ENCODE peak calls at places on chromosomes 3 and 15, in four cellular contexts. I, J, L and H are unnamed samples. For H3K27me3, the result is how much of the 10 kb centered on the place peaks cover.

GRCh38 chr3:151293127-151293526 is 14.8 kb upstream of the P2RY14 start:
- DNase-seq in I (no peak), J (no peak), L (no peak), H (no peak)

GRCh38 chr3:48208088-48208487 is 15.2 kb upstream of the CAMP start:
- DNase-seq in I (no peak), J (no peak), L (no peak), H (no peak)

GRCh38 chr3:102089182-102089581 is 239.9 kb downstream of the NFKBIZ start:
- DNase-seq in I (no peak), J (no peak), L (no peak), H (no peak)

GRCh38 chr3:104628185-104628789 is 738.4 kb upstream of the ALCAM start:
- DNase-seq in I (peak), J (no peak), L (no peak), H (no peak)

GRCh38 chr3:45929042-45929679 is 14.1 kb upstream of the CXCR6 start:
- DNase-seq in I (peak), J (peak), L (peak), H (peak)

GRCh38 chr15:38085931-38086562 is 151.6 kb downstream of the TMCO5A start:
- DNase-seq in I (no peak), J (no peak), L (no peak), H (no peak)

GRCh38 chr3:78990164-78990563 is 777.6 kb downstream of the ROBO1 start:
- DNase-seq in I (no peak), J (no peak), L (no peak), H (no peak)

GRCh38 chr3:155664922-155665695 is 79.8 kb downstream of the PLCH1 start:
- DNase-seq in I (peak), J (peak), L (peak), H (no peak)

GRCh38 chr15:33243869-33244268 is 49.4 kb upstream of the FMN1 start:
- DNase-seq in I (no peak), J (no peak), L (no peak), H (no peak)

GRCh38 chr15:57231559-57231958 is 144.7 kb upstream of the CGNL1 start:
- DNase-seq in I (no peak), J (no peak), L (no peak), H (no peak)

GRCh38 chr3:72161870-72162617 is 377.1 kb upstream of the PROK2 start:
- DNase-seq in I (no peak), J (no peak), L (no peak), H (no peak)

GRCh38 chr15:76431936-76432335 is 95.4 kb downstream of the ISL2 start:
- DNase-seq in I (no peak), J (no peak), L (no peak), H (no peak)

GRCh38 chr3:120982608-120983320 is 74.8 kb downstream of the STXBP5L start:
- DNase-seq in I (no peak), J (no peak), L (no peak), H (no peak)

GRCh38 chr3:4983739-4984510 is 4.7 kb downstream of the BHLHE40 start:
- DNase-seq in I (peak), J (peak), L (peak), H (peak)

GRCh38 chr15:42547926-42548257 is 701 bp downstream of the LRRC57 start:
- DNase-seq in I (no peak), J (no peak), L (no peak), H (no peak)

GRCh38 chr3:197796087-197796486 is 5.0 kb downstream of the LRCH3 start:
- DNase-seq in I (no peak), J (no peak), L (no peak), H (no peak)

GRCh38 chr15:39643747-39644520 is 63.1 kb downstream of the THBS1 start:
- DNase-seq in I (no peak), J (no peak), L (no peak), H (no peak)

GRCh38 chr15:34336333-34336732 is 1.2 kb downstream of the SLC12A6 start:
- DNase-seq in I (no peak), J (peak), L (no peak), H (no peak)

GRCh38 chr3:145032790-145033189 is 1061.2 kb downstream of the DIPK2A start:
- DNase-seq in I (no peak), J (no peak), L (no peak), H (no peak)

GRCh38 chr3:126356373-126357298 is 572 bp downstream of the KLF15 start:
- DNase-seq in I (no peak), J (no peak), L (no peak), H (peak)

GRCh38 chr3:58586776-58587192 is 9.6 kb upstream of the FAM107A start:
- DNase-seq in I (no peak), J (no peak), L (no peak), H (no peak)

GRCh38 chr3:11770105-11770476 is 76.6 kb downstream of the TAMM41 start:
- DNase-seq in I (no peak), J (no peak), L (no peak), H (no peak)

GRCh38 chr3:98573231-98573728 is 20.1 kb downstream of the CPOX start:
- DNase-seq in I (no peak), J (no peak), L (no peak), H (no peak)

GRCh38 chr3:33153782-33154181 is 40.0 kb downstream of the CRTAP start:
- DNase-seq in I (no peak), J (no peak), L (no peak), H (no peak)

GRCh38 chr15:89433686-89434085 is 62.7 kb downstream of the RHCG start:
- DNase-seq in I (no peak), J (no peak), L (no peak), H (no peak)

GRCh38 chr15:89428246-89428645 is 68.1 kb downstream of the RHCG start:
- DNase-seq in I (no peak), J (no peak), L (no peak), H (no peak)

GRCh38 chr15:89429986-89430385 is 66.4 kb downstream of the RHCG start:
- DNase-seq in I (no peak), J (no peak), L (no peak), H (no peak)

GRCh38 chr15:89429023-89429422 is 67.4 kb downstream of the RHCG start:
- DNase-seq in I (no peak), J (no peak), L (no peak), H (no peak)

DNA sequence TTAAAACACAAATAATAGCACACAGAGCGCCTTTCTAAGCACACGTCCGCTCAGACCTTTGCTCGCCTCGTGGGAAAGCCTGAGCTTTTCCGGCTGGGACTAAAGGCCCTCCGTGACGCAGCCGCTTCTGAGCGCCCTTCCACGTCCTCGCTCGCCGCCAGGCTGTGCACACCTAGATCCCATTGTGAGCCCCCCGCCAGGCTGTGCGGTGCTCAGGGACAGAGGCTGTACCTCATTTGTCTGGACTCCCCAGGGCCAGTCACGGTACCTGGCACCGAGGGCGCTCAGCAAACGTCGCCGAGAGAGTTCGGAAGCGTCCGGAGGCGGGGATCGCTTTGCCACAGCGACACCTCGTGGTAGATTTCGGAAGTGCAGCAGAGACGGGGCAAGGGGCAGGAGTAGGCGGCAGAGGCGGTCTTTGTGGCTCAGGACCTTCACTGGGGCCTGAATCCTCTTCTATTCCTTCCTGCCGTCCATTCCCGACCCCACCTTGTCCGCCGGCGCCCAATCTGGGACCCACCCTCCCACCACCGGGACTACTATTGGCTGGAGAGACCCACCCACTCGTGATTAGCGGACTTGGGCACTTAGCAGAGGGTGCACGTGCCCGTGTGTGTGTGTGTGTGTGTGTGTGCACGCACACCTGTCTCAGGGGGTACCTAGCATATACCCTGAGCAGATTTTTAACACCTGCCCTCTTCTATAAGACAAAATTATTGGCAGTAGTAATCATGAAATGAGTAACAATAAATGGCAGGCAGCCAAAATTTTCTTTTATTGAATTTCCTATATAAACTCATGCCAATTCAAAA is 65.6 kb downstream of the RHCG start:
- DNase-seq in I (peak), J (peak), L (peak), H (peak)
- H3K4me3 ChIP-seq in I (peak), J (peak), L (peak), H (peak)

DNA sequence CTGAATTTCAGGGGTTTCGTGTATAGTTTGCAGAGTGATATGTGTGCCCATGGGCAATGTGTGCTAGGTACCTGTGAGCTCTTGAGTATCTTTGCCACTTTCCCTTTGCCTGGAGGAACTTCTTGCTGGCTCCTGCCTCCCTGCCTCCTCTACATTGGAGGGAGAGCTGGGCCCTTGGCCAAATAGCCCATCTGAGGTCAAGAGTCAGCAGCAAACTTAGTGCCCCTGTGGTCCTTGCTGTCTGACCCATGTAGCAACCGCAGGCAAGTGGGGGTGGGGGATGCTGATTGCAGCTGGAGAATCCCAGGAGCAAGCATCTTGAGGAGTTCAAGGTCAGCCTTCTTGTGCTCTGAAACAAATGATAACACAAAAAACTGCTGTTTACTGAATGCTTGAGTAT is 5.4 kb upstream of the TBC1D21 start:
- DNase-seq in I (no peak), J (no peak), L (no peak), H (no peak)
- H3K27me3 ChIP-seq in I (half or more), J (under half), L (under half), H (under half)

GRCh38 chr3:10285307-10285706 is 7.4 kb downstream of the GHRL start:
- DNase-seq in I (no peak), J (no peak), L (no peak), H (no peak)

GRCh38 chr3:10288575-10288960 is 4.2 kb downstream of the GHRL start:
- DNase-seq in I (no peak), J (no peak), L (no peak), H (no peak)

GRCh38 chr3:10285742-10286524 is 6.8 kb downstream of the GHRL start:
- DNase-seq in I (no peak), J (no peak), L (no peak), H (no peak)

GRCh38 chr3:10287936-10288574 is 4.7 kb downstream of the GHRL start:
- DNase-seq in I (no peak), J (no peak), L (no peak), H (no peak)

DNA sequence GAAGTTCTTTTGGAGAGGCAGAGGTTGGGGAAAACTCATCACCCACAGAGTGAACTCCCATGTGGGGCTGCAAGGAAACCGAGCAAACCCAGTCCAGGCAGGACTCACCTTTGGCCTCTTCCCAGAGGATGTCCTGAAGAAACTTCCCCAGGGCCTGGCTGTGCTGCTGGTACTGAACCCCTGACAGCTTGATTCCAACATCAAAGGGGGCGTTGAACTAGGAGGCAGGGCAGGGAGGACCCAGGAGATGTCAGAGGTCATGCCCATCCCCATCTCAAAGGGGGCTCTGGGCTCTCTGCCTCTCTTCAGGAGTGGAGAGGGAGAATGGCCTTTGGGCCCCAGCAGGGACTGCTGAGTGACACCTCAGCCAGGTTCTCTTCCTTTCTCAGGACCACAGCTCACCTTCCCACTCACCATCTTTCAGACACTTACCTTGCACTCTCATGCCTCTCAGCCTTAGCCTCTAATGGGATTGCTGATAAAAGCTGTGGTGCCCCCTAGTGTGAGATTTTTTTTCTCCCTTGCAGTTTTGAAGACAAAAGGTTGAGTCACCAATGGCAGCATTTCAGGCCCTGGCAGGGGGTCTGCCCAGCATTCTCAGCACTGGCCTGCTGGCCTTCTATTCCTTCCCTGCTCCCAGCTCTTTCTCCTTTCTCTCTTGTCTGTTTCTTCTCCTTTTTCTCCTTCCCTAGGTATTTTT is 6.0 kb downstream of the GHRL start:
- DNase-seq in I (peak), J (no peak), L (no peak), H (no peak)
- TF ChIP-seq POLR2A in I (no peak), J (no peak), L (no peak), H (no peak)

GRCh38 chr15:63553388-63553791 is 43.8 kb upstream of the FBXL22 start:
- DNase-seq in I (no peak), J (no peak), L (peak), H (no peak)
- H3K4me3 ChIP-seq in I (no peak), J (no peak), L (no peak), H (no peak)

GRCh38 chr3:192917258-192917507 is 473 bp downstream of the MB21D2 start:
- DNase-seq in I (no peak), J (no peak), L (no peak), H (no peak)
- H3K27me3 ChIP-seq in I (under half), J (under half), L (under half), H (half or more)

DNA sequence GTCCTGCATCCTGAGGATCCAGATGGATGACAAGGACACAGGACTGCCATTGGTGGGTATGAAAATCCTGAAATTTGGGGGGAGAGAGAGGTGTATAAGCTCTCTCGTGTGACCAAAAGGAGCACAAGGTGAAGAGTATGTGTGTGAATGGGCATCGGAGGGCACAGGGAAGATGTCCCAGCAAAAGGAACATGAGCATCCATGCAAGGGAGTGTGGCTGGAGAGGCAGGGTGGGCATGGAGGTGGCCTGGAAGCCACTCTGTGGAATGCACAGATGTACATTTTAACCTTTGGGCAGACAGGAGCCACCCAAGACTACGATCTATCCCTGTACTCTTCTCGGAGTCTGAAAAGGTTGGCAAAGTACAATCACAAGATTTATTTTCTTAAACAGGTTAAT is 54.5 kb downstream of the CAPN7 start:
- DNase-seq in I (no peak), J (no peak), L (no peak), H (no peak)
- TF ChIP-seq POLR2A in I (no peak), J (no peak), L (no peak), H (no peak)

DNA sequence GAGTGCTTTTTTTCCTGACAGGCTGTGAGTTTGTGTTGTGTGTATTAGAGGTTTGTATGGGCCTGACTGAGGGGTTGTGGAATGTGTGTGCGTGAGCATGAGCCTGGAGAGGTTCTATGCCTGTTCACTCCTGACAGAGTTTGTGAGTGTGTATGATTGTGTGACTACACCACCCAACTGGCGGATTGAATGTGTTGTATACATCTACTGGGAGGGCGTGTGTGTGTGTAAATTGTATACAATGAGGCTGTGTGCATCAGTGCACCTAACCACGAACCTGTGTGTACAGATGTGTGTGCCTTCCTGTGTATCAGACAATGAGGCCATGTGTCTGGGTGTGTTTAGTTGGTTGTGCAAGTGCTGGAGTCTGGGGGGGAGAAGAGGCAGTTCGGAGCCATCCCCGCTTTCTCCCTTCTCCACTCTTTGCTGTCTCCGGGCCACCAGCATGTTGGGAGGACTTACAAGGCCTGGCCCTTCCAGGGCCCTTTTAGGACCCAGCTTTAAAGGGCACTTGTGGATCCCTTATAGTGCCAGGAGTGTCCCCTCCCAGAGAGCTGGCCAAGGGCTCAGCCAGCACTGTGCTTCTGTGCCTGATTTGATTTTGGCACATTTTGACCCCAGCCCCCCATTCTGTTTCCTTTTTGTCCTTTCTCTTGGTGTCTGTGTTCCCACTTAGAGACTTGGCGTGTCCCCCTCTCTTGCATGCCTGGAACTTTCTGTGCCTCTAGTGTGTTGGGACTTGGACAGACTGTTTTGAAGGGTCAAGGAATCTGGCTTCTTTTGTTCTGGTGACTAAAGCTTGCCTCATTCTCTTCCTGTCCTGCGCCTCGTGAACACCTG is 1.3 kb downstream of the CTDSPL start:
- DNase-seq in I (no peak), J (no peak), L (no peak), H (peak)
- H3K4me3 ChIP-seq in I (peak), J (peak), L (peak), H (peak)

DNA sequence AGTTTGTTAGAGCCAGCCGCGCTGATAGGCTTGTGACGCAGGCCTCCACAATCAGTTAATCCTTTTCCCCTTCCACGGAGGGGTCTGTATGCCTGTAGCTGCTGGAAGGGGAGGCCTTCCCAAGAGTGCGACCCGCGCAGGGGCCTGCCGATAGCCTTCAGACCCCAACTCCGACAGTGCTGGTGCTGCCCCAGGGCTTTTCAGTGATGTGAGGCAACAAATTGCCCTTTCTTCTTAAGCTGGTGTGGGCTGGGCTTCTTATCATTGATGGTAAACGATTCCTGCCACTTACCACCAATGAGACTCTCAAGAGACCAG is 143.4 kb downstream of the CHSY1 start:
- DNase-seq in I (no peak), J (no peak), L (no peak), H (peak)
- H3K27me3 ChIP-seq in I (under half), J (under half), L (under half), H (under half)